ENCODE peak calls at places on chromosome 5, in seven cellular contexts. E is tibial artery; S is CD8-positive, alpha-beta T cell; I is kidney epithelial cell; D is upper lobe of left lung; X is breast epithelium; Z is uterus. R is an unnamed sample.

GRCh38 chr5:102856374-102856748 is 101.3 kb downstream of the PAM start:
- DNase-seq in E (no peak), S (no peak), I (no peak), D (no peak), X (no peak), Z (no peak), R (no peak)

GRCh38 chr5:115267617-115268016 is 4.9 kb upstream of the PGGT1B start:
- DNase-seq in E (no peak), S (no peak), I (no peak), D (no peak), X (no peak), Z (no peak), R (no peak)

GRCh38 chr5:10921176-10921575 is 160.1 kb upstream of the DAP start:
- DNase-seq in E (no peak), S (no peak), I (no peak), D (no peak), X (no peak), Z (no peak), R (no peak)

GRCh38 chr5:170273968-170274710 is 23.4 kb downstream of the LCP2 start:
- DNase-seq in E (no peak), S (no peak), I (no peak), D (no peak), X (no peak), Z (no peak), R (no peak)

GRCh38 chr5:32710335-32710858 is 724 bp upstream of the NPR3 start:
- DNase-seq in E (no peak), S (no peak), I (no peak), D (peak; percentile 82), X (no peak), Z (peak; percentile 16), R (no peak)

GRCh38 chr5:8773091-8773615 is 772.7 kb downstream of the SEMA5A start:
- DNase-seq in E (no peak), S (no peak), I (peak; percentile 39), D (no peak), X (no peak), Z (no peak), R (no peak)

GRCh38 chr5:5483880-5484595 is 61.6 kb downstream of the ICE1 start:
- DNase-seq in E (no peak), S (no peak), I (no peak), D (no peak), X (no peak), Z (no peak), R (no peak)

GRCh38 chr5:53172630-53173029 is 63.1 kb upstream of the MOCS2 start:
- DNase-seq in E (no peak), S (no peak), I (no peak), D (no peak), X (no peak), Z (no peak), R (no peak)

GRCh38 chr5:53882637-53883036 is 322.2 kb downstream of the NDUFS4 start:
- DNase-seq in E (no peak), S (no peak), I (no peak), D (no peak), X (no peak), Z (no peak), R (no peak)

GRCh38 chr5:6394429-6395101 is 16.2 kb upstream of the MED10 start:
- DNase-seq in E (no peak), S (no peak), I (no peak), D (no peak), X (no peak), Z (no peak), R (no peak)

GRCh38 chr5:151212361-151212899 is 11.5 kb downstream of the CCDC69 start:
- DNase-seq in E (no peak), S (no peak), I (no peak), D (no peak), X (no peak), Z (no peak), R (no peak)

GRCh38 chr5:147193123-147193522 is 41.7 kb upstream of the STK32A start:
- DNase-seq in E (no peak), S (no peak), I (no peak), D (no peak), X (no peak), Z (no peak), R (no peak)

GRCh38 chr5:56190500-56190899 is 42.6 kb downstream of the ANKRD55 start:
- DNase-seq in E (peak; percentile 60), S (peak; percentile 8), I (no peak), D (no peak), X (peak; percentile 23), Z (no peak), R (no peak)

GRCh38 chr5:141330299-141331080 is at the start of gene PCDHGA1:
- DNase-seq in E (no peak), S (no peak), I (no peak), D (no peak), X (no peak), Z (no peak), R (no peak)

GRCh38 chr5:14063691-14064090 is 79.5 kb upstream of the TRIO start:
- DNase-seq in E (no peak), S (no peak), I (no peak), D (no peak), X (no peak), Z (no peak), R (no peak)

GRCh38 chr5:144567416-144567770 is 396.7 kb downstream of the KCTD16 start:
- DNase-seq in E (no peak), S (no peak), I (no peak), D (no peak), X (no peak), Z (no peak), R (no peak)

GRCh38 chr5:94314507-94315170 is 303.8 kb downstream of the KIAA0825 start:
- DNase-seq in E (no peak), S (no peak), I (no peak), D (no peak), X (no peak), Z (no peak), R (no peak)

GRCh38 chr5:75361310-75361709 is 24.3 kb downstream of the HMGCR start:
- DNase-seq in E (no peak), S (no peak), I (no peak), D (no peak), X (no peak), Z (no peak), R (no peak)
- H3K36me3 ChIP-seq in E (peaks cover 33% of the 10 kb centered on the region), S (peaks cover 32% of the 10 kb centered on the region), I (peaks cover 5% of the 10 kb centered on the region), D (peaks cover 23% of the 10 kb centered on the region), X (peaks cover 6% of the 10 kb centered on the region), Z (no peaks in the 10 kb centered on the region), R (peaks cover 52% of the 10 kb centered on the region)

DNA sequence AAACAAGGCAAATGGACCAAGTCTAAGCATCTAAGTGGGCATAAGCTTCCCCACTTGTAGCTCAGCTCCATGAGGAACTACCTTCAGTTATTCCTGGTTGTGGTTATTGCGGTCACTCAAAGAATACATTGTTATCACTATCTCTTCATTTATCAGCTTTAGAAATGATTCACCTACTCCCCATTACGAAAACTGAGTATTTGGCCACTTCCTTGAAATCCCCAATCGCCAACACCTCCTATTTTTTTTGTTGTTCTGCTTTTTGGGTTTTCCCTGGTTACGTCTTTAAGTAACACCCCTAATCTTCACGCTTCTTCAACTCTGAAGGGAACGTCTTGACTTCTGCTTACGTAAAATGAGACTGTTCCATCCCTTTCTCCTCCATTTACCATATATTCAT is 20.7 kb downstream of the MAPK9 start:
- DNase-seq in E (no peak), S (no peak), I (no peak), D (no peak), X (no peak), Z (no peak), R (no peak)
- H3K36me3 ChIP-seq in E (peaks cover 78% of the 10 kb centered on the region), S (peaks cover 13% of the 10 kb centered on the region), I (no peaks in the 10 kb centered on the region), D (peaks cover 18% of the 10 kb centered on the region), X (no peaks in the 10 kb centered on the region), Z (no peaks in the 10 kb centered on the region), R (no peaks in the 10 kb centered on the region)

GRCh38 chr5:95812100-95812472 is 10.4 kb downstream of the GLRX start:
- DNase-seq in E (no peak), S (no peak), I (no peak), D (no peak), X (no peak), Z (no peak), R (no peak)
- H3K36me3 ChIP-seq in E (no peaks in the 10 kb centered on the region), S (peaks cover 15% of the 10 kb centered on the region), I (no peaks in the 10 kb centered on the region), D (no peaks in the 10 kb centered on the region), X (no peaks in the 10 kb centered on the region), Z (no peaks in the 10 kb centered on the region), R (no peaks in the 10 kb centered on the region)

DNA sequence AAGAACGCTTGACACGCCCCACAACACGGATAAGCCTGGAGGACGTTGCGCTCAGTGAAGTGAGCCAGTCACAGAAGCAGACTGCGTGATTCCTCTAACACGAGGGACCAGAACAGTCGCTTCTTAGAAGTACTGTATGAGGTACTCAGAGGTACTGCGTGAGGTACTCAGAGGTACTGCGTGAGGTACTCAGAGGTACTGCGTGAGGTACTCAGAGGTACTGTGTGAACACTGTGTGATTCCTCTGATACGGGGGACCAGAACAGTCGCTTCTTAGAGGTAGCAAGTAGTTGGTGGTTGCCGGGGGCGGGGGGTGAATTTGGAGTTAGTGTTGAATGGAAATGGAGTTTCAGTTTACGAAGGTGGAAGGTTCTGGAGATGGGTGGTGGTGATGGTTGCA is 5.8 kb downstream of the NDUFS6 start:
- DNase-seq in E (peak; percentile 10), S (no peak), I (no peak), D (no peak), X (no peak), Z (no peak), R (no peak)
- H3K36me3 ChIP-seq in E (peaks cover 59% of the 10 kb centered on the region), S (peaks cover 51% of the 10 kb centered on the region), I (no peaks in the 10 kb centered on the region), D (peaks cover 22% of the 10 kb centered on the region), X (no peaks in the 10 kb centered on the region), Z (no peaks in the 10 kb centered on the region), R (peaks cover 41% of the 10 kb centered on the region)

DNA sequence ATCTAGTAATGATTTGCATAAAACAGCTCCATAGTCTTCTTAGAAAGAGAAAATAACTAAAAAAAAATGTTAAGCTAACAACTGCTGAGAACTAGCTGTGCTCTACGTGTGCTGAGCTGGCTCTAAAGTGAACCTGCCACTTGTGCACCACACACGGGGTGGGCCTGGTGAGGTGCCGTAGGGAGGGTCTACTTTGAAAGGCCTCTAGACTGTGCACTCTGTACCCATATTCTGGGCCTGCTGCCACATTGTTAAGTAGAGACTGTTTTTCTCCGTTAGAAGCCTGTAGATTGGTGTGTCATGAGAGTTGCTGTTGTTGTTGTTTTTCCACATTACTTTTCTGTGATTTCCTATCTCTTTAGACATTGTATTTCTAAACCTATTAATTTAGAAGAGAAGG is 93.9 kb downstream of the CD180 start:
- DNase-seq in E (no peak), S (no peak), I (no peak), D (no peak), X (no peak), Z (no peak), R (no peak)
- H3K36me3 ChIP-seq in E (peaks cover 21% of the 10 kb centered on the region), S (peaks cover 5% of the 10 kb centered on the region), I (no peaks in the 10 kb centered on the region), D (no peaks in the 10 kb centered on the region), X (no peaks in the 10 kb centered on the region), Z (no peaks in the 10 kb centered on the region), R (no peaks in the 10 kb centered on the region)

GRCh38 chr5:138435943-138436342 is 2.9 kb upstream of the REEP2 start:
- DNase-seq in E (no peak), S (no peak), I (no peak), D (no peak), X (no peak), Z (no peak), R (no peak)
- H3K36me3 ChIP-seq in E (peaks cover 53% of the 10 kb centered on the region), S (peaks cover 31% of the 10 kb centered on the region), I (peaks cover 1% of the 10 kb centered on the region), D (peaks cover 29% of the 10 kb centered on the region), X (peaks cover 7% of the 10 kb centered on the region), Z (no peaks in the 10 kb centered on the region), R (peaks cover 24% of the 10 kb centered on the region)